ENCODE peak calls at places on chromosomes 11 and 22, in ten cellular contexts. J is lower lobe of right lung; S is dorsolateral prefrontal cortex; T is EL; P is activated CD8-positive, alpha-beta memory T cell treated with anti-CD3 and anti-CD28 coated beads for 4 hours; N is stimulated activated CD4-positive, alpha-beta T cell treated with anti-CD3 and anti-CD28 coated beads, Interleukin-2, amount 100 ng/mL, for 48 hours; Y is iris pigment epithelial cell; W is activated T-cell treated with anti-CD3 and anti-CD28 coated beads, Interleukin-2, amount 50 U/mL, for 72 hours; V is HT-29; Z is activated naive CD4-positive, alpha-beta T cell treated with anti-CD3 and anti-CD28 coated beads, Interleukin-2, amount 10 ng/mL, durations not matched to agents 7 days and 5 days. K is an unnamed sample.

GRCh38 chr11:74468058-74468457 is 709 bp upstream of the KCNE3 start:
- DNase-seq in J (no peak), S (no peak), T (no peak), P (no peak), N (no peak), Y (no peak), W (no peak), V (peak), Z (no peak), K (no peak)

GRCh38 chr22:36546092-36546804 is 17.3 kb upstream of the EIF3D start:
- DNase-seq in J (no peak), S (no peak), T (peak), P (no peak), N (peak), Y (peak), W (peak), V (peak), Z (peak), K (no peak)

GRCh38 chr22:38325575-38325974 is 8.3 kb upstream of the CSNK1E start:
- DNase-seq in J (no peak), S (no peak), T (no peak), P (no peak), N (no peak), Y (no peak), W (no peak), V (no peak), Z (no peak), K (no peak)

GRCh38 chr11:78802058-78802633 is 227.5 kb upstream of the NARS2 start:
- DNase-seq in J (no peak), S (no peak), T (no peak), P (no peak), N (no peak), Y (peak), W (no peak), V (no peak), Z (no peak), K (no peak)

GRCh38 chr11:36002196-36002595 is 58.3 kb downstream of the LDLRAD3 start:
- DNase-seq in J (no peak), S (peak), T (no peak), P (no peak), N (no peak), Y (no peak), W (no peak), V (no peak), Z (no peak), K (no peak)

GRCh38 chr11:5046754-5047330 is 516 bp downstream of the OR52J3 start:
- DNase-seq in J (no peak), S (no peak), T (no peak), P (no peak), N (no peak), Y (no peak), W (no peak), V (no peak), Z (no peak), K (no peak)

GRCh38 chr22:29773233-29773632 is 6.1 kb downstream of the UQCR10 start:
- DNase-seq in J (no peak), S (no peak), T (peak), P (no peak), N (no peak), Y (peak), W (no peak), V (peak), Z (no peak), K (no peak)

GRCh38 chr11:95074806-95075563 is 8.3 kb downstream of the SRSF8 start:
- DNase-seq in J (peak), S (no peak), T (no peak), P (no peak), N (no peak), Y (no peak), W (no peak), V (peak), Z (no peak), K (peak)

GRCh38 chr11:129721685-129722084 is 94.0 kb upstream of the TMEM45B start:
- DNase-seq in J (no peak), S (no peak), T (no peak), P (no peak), N (no peak), Y (no peak), W (no peak), V (no peak), Z (no peak), K (no peak)

GRCh38 chr11:105265859-105266258 is 126.3 kb upstream of the CARD18 start:
- DNase-seq in J (no peak), S (no peak), T (peak), P (no peak), N (no peak), Y (peak), W (no peak), V (no peak), Z (no peak), K (no peak)

GRCh38 chr11:113163291-113164030 is 150.9 kb upstream of the TTC12 start:
- DNase-seq in J (no peak), S (no peak), T (no peak), P (no peak), N (no peak), Y (no peak), W (no peak), V (no peak), Z (no peak), K (no peak)

GRCh38 chr11:618856-619624 is 3.3 kb upstream of the IRF7 start:
- DNase-seq in J (no peak), S (no peak), T (no peak), P (no peak), N (no peak), Y (no peak), W (no peak), V (no peak), Z (no peak), K (no peak)

GRCh38 chr11:73950869-73951710 is at the start of gene DNAJB13:
- DNase-seq in J (peak), S (peak), T (peak), P (no peak), N (no peak), Y (peak), W (no peak), V (peak), Z (peak), K (no peak)

GRCh38 chr11:17743808-17744119 is 9.2 kb downstream of the KCNC1 start:
- DNase-seq in J (no peak), S (no peak), T (peak), P (no peak), N (no peak), Y (peak), W (no peak), V (no peak), Z (peak), K (no peak)

GRCh38 chr11:38667359-38667758 is 2069.3 kb upstream of the RAG2 start:
- DNase-seq in J (no peak), S (peak), T (no peak), P (no peak), N (no peak), Y (no peak), W (no peak), V (no peak), Z (no peak), K (no peak)

GRCh38 chr11:63705526-63705925 is 24.2 kb downstream of the RTN3 start:
- DNase-seq in J (no peak), S (no peak), T (no peak), P (no peak), N (no peak), Y (no peak), W (no peak), V (no peak), Z (no peak), K (no peak)

GRCh38 chr22:37419370-37419915 is 7.8 kb downstream of the ELFN2 start:
- DNase-seq in J (no peak), S (no peak), T (no peak), P (no peak), N (no peak), Y (no peak), W (no peak), V (no peak), Z (no peak), K (no peak)

GRCh38 chr22:37454857-37455686 is 27.8 kb upstream of the ELFN2 start:
- DNase-seq in J (peak), S (no peak), T (peak), P (no peak), N (no peak), Y (peak), W (no peak), V (peak), Z (no peak), K (no peak)

GRCh38 chr11:104653011-104653806 is 245.1 kb downstream of the CASP12 start:
- DNase-seq in J (no peak), S (no peak), T (peak), P (no peak), N (no peak), Y (peak), W (peak), V (no peak), Z (no peak), K (no peak)

GRCh38 chr22:40265783-40266182 is 80.5 kb upstream of the ADSL start:
- DNase-seq in J (no peak), S (no peak), T (peak), P (no peak), N (no peak), Y (no peak), W (no peak), V (no peak), Z (no peak), K (no peak)

GRCh38 chr11:15629690-15630321 is 515.1 kb downstream of the INSC start:
- DNase-seq in J (peak), S (no peak), T (no peak), P (no peak), N (no peak), Y (no peak), W (peak), V (peak), Z (peak), K (no peak)

GRCh38 chr11:11510939-11511338 is 110.9 kb downstream of the GALNT18 start:
- DNase-seq in J (peak), S (peak), T (no peak), P (no peak), N (no peak), Y (no peak), W (no peak), V (no peak), Z (no peak), K (peak)

GRCh38 chr11:104943561-104943960 is 24.8 kb downstream of the CASP4 start:
- DNase-seq in J (no peak), S (no peak), T (no peak), P (no peak), N (no peak), Y (no peak), W (no peak), V (no peak), Z (no peak), K (no peak)

GRCh38 chr22:37715760-37716159 is 18.9 kb downstream of the TRIOBP start:
- DNase-seq in J (no peak), S (no peak), T (no peak), P (no peak), N (no peak), Y (no peak), W (no peak), V (no peak), Z (no peak), K (no peak)

GRCh38 chr11:75445315-75445953 is 12.4 kb upstream of the KLHL35 start:
- DNase-seq in J (peak), S (peak), T (peak), P (peak), N (peak), Y (peak), W (peak), V (peak), Z (peak), K (peak)

GRCh38 chr22:26494506-26494905 is 10.8 kb downstream of the SRRD start:
- DNase-seq in J (no peak), S (no peak), T (no peak), P (no peak), N (no peak), Y (no peak), W (no peak), V (no peak), Z (no peak), K (no peak)

GRCh38 chr11:1645357-1645821 is 15.8 kb downstream of the KRTAP5-5 start:
- DNase-seq in J (no peak), S (no peak), T (no peak), P (no peak), N (no peak), Y (no peak), W (no peak), V (no peak), Z (no peak), K (no peak)